ENCODE peak calls at places on chromosomes 1 and 21, in ten cellular contexts. One of them, this sample, is unnamed.

GRCh38 chr21:26795866-26796329 is 49.3 kb downstream of the ADAMTS1 start:
- DNase-seq in stimulated activated CD8-positive, alpha-beta memory T cell treated with anti-CD3 and anti-CD28 coated beads, Interleukin-4, amount 100 ng/mL, for 1 hour: no peak
- DNase-seq in HFFc6: peak; percentile 93
- DNase-seq in HL-60: no peak
- DNase-seq in skeletal muscle cell: peak; percentile 99
- DNase-seq in activated CD8-positive, alpha-beta memory T cell treated with anti-CD3 and anti-CD28 coated beads for 48 hours: no peak
- DNase-seq in T1000: peak; percentile 58
- DNase-seq in ovary: peak; percentile 96
- DNase-seq in lower leg skin: no peak
- DNase-seq in MV-4-11: no peak
- DNase-seq in this sample: peak; percentile 91

GRCh38 chr1:58768332-58768731 is 15.5 kb downstream of the JUN start:
- DNase-seq in lower leg skin: no peak
- DNase-seq in stimulated activated CD8-positive, alpha-beta memory T cell treated with anti-CD3 and anti-CD28 coated beads, Interleukin-4, amount 100 ng/mL, for 1 hour: no peak
- DNase-seq in MV-4-11: no peak
- DNase-seq in HL-60: no peak
- DNase-seq in T1000: no peak
- DNase-seq in ovary: no peak
- DNase-seq in activated CD8-positive, alpha-beta memory T cell treated with anti-CD3 and anti-CD28 coated beads for 48 hours: no peak
- DNase-seq in skeletal muscle cell: no peak
- DNase-seq in HFFc6: peak; percentile 22
- DNase-seq in this sample: no peak

GRCh38 chr1:66532798-66533783 is 862 bp upstream of the SGIP1 start:
- DNase-seq in skeletal muscle cell: peak; percentile 78
- DNase-seq in HL-60: no peak
- DNase-seq in activated CD8-positive, alpha-beta memory T cell treated with anti-CD3 and anti-CD28 coated beads for 48 hours: no peak
- DNase-seq in HFFc6: peak; percentile 72
- DNase-seq in ovary: peak; percentile 34
- DNase-seq in lower leg skin: no peak
- DNase-seq in stimulated activated CD8-positive, alpha-beta memory T cell treated with anti-CD3 and anti-CD28 coated beads, Interleukin-4, amount 100 ng/mL, for 1 hour: no peak
- DNase-seq in T1000: no peak
- DNase-seq in MV-4-11: no peak
- DNase-seq in this sample: no peak

GRCh38 chr1:165598676-165599059 is 32.4 kb upstream of the MGST3 start:
- DNase-seq in MV-4-11: no peak
- DNase-seq in HFFc6: no peak
- DNase-seq in lower leg skin: no peak
- DNase-seq in T1000: no peak
- DNase-seq in HL-60: no peak
- DNase-seq in stimulated activated CD8-positive, alpha-beta memory T cell treated with anti-CD3 and anti-CD28 coated beads, Interleukin-4, amount 100 ng/mL, for 1 hour: no peak
- DNase-seq in ovary: no peak
- DNase-seq in activated CD8-positive, alpha-beta memory T cell treated with anti-CD3 and anti-CD28 coated beads for 48 hours: no peak
- DNase-seq in skeletal muscle cell: no peak
- DNase-seq in this sample: no peak

GRCh38 chr1:53108646-53109580 is 33.5 kb downstream of the SLC1A7 start:
- DNase-seq in MV-4-11: no peak
- DNase-seq in stimulated activated CD8-positive, alpha-beta memory T cell treated with anti-CD3 and anti-CD28 coated beads, Interleukin-4, amount 100 ng/mL, for 1 hour: no peak
- DNase-seq in HL-60: no peak
- DNase-seq in lower leg skin: no peak
- DNase-seq in activated CD8-positive, alpha-beta memory T cell treated with anti-CD3 and anti-CD28 coated beads for 48 hours: no peak
- DNase-seq in ovary: no peak
- DNase-seq in skeletal muscle cell: no peak
- DNase-seq in HFFc6: peak; percentile 57
- DNase-seq in T1000: no peak
- DNase-seq in this sample: no peak

GRCh38 chr1:207097871-207098324 is 6.1 kb upstream of the C4BPA start:
- DNase-seq in lower leg skin: no peak
- DNase-seq in skeletal muscle cell: no peak
- DNase-seq in stimulated activated CD8-positive, alpha-beta memory T cell treated with anti-CD3 and anti-CD28 coated beads, Interleukin-4, amount 100 ng/mL, for 1 hour: no peak
- DNase-seq in HL-60: no peak
- DNase-seq in T1000: no peak
- DNase-seq in ovary: no peak
- DNase-seq in HFFc6: no peak
- DNase-seq in activated CD8-positive, alpha-beta memory T cell treated with anti-CD3 and anti-CD28 coated beads for 48 hours: peak; percentile 12
- DNase-seq in MV-4-11: no peak
- DNase-seq in this sample: peak; percentile 77

GRCh38 chr21:43639470-43640178 is 19.7 kb downstream of the HSF2BP start:
- DNase-seq in activated CD8-positive, alpha-beta memory T cell treated with anti-CD3 and anti-CD28 coated beads for 48 hours: no peak
- DNase-seq in stimulated activated CD8-positive, alpha-beta memory T cell treated with anti-CD3 and anti-CD28 coated beads, Interleukin-4, amount 100 ng/mL, for 1 hour: no peak
- DNase-seq in MV-4-11: peak; percentile 62
- DNase-seq in HL-60: peak; percentile 41
- DNase-seq in HFFc6: peak; percentile 45
- DNase-seq in lower leg skin: no peak
- DNase-seq in T1000: no peak
- DNase-seq in skeletal muscle cell: peak; percentile 67
- DNase-seq in ovary: no peak
- DNase-seq in this sample: peak; percentile 84

GRCh38 chr1:232292818-232293217 is 337.1 kb downstream of the SIPA1L2 start:
- DNase-seq in T1000: no peak
- DNase-seq in skeletal muscle cell: no peak
- DNase-seq in HFFc6: no peak
- DNase-seq in ovary: no peak
- DNase-seq in activated CD8-positive, alpha-beta memory T cell treated with anti-CD3 and anti-CD28 coated beads for 48 hours: no peak
- DNase-seq in stimulated activated CD8-positive, alpha-beta memory T cell treated with anti-CD3 and anti-CD28 coated beads, Interleukin-4, amount 100 ng/mL, for 1 hour: no peak
- DNase-seq in lower leg skin: peak; percentile 32
- DNase-seq in MV-4-11: no peak
- DNase-seq in HL-60: no peak
- DNase-seq in this sample: no peak

GRCh38 chr1:66446261-66447001 is 87.5 kb upstream of the SGIP1 start:
- DNase-seq in activated CD8-positive, alpha-beta memory T cell treated with anti-CD3 and anti-CD28 coated beads for 48 hours: no peak
- DNase-seq in skeletal muscle cell: peak; percentile 15
- DNase-seq in lower leg skin: peak; percentile 26
- DNase-seq in stimulated activated CD8-positive, alpha-beta memory T cell treated with anti-CD3 and anti-CD28 coated beads, Interleukin-4, amount 100 ng/mL, for 1 hour: no peak
- DNase-seq in T1000: peak; percentile 38
- DNase-seq in MV-4-11: peak; percentile 63
- DNase-seq in HFFc6: peak; percentile 71
- DNase-seq in HL-60: peak; percentile 47
- DNase-seq in ovary: no peak
- DNase-seq in this sample: no peak

GRCh38 chr1:180462099-180462498 is 40.3 kb downstream of the ACBD6 start:
- DNase-seq in T1000: no peak
- DNase-seq in stimulated activated CD8-positive, alpha-beta memory T cell treated with anti-CD3 and anti-CD28 coated beads, Interleukin-4, amount 100 ng/mL, for 1 hour: no peak
- DNase-seq in lower leg skin: no peak
- DNase-seq in skeletal muscle cell: no peak
- DNase-seq in HFFc6: peak; percentile 3
- DNase-seq in activated CD8-positive, alpha-beta memory T cell treated with anti-CD3 and anti-CD28 coated beads for 48 hours: no peak
- DNase-seq in HL-60: no peak
- DNase-seq in ovary: no peak
- DNase-seq in MV-4-11: no peak
- DNase-seq in this sample: no peak

GRCh38 chr1:176983786-176984185 is 180.7 kb downstream of the ASTN1 start:
- DNase-seq in T1000: no peak
- DNase-seq in MV-4-11: no peak
- DNase-seq in ovary: no peak
- DNase-seq in HL-60: no peak
- DNase-seq in activated CD8-positive, alpha-beta memory T cell treated with anti-CD3 and anti-CD28 coated beads for 48 hours: no peak
- DNase-seq in HFFc6: no peak
- DNase-seq in stimulated activated CD8-positive, alpha-beta memory T cell treated with anti-CD3 and anti-CD28 coated beads, Interleukin-4, amount 100 ng/mL, for 1 hour: no peak
- DNase-seq in skeletal muscle cell: no peak
- DNase-seq in lower leg skin: no peak
- DNase-seq in this sample: no peak

GRCh38 chr1:203296456-203297073 is 8.8 kb upstream of the BTG2 start:
- DNase-seq in activated CD8-positive, alpha-beta memory T cell treated with anti-CD3 and anti-CD28 coated beads for 48 hours: no peak
- DNase-seq in HFFc6: no peak
- DNase-seq in MV-4-11: no peak
- DNase-seq in skeletal muscle cell: no peak
- DNase-seq in stimulated activated CD8-positive, alpha-beta memory T cell treated with anti-CD3 and anti-CD28 coated beads, Interleukin-4, amount 100 ng/mL, for 1 hour: no peak
- DNase-seq in HL-60: no peak
- DNase-seq in ovary: peak; percentile 70
- DNase-seq in T1000: no peak
- DNase-seq in lower leg skin: no peak
- DNase-seq in this sample: no peak

GRCh38 chr1:204445860-204446412 is 34.3 kb upstream of the PPP1R15B start:
- DNase-seq in lower leg skin: no peak
- DNase-seq in MV-4-11: peak; percentile 33
- DNase-seq in HL-60: no peak
- DNase-seq in ovary: no peak
- DNase-seq in T1000: no peak
- DNase-seq in HFFc6: peak; percentile 20
- DNase-seq in activated CD8-positive, alpha-beta memory T cell treated with anti-CD3 and anti-CD28 coated beads for 48 hours: no peak
- DNase-seq in skeletal muscle cell: no peak
- DNase-seq in stimulated activated CD8-positive, alpha-beta memory T cell treated with anti-CD3 and anti-CD28 coated beads, Interleukin-4, amount 100 ng/mL, for 1 hour: no peak
- DNase-seq in this sample: peak; percentile 25

GRCh38 chr1:5232537-5232936 is 578.1 kb downstream of the AJAP1 start:
- DNase-seq in T1000: no peak
- DNase-seq in stimulated activated CD8-positive, alpha-beta memory T cell treated with anti-CD3 and anti-CD28 coated beads, Interleukin-4, amount 100 ng/mL, for 1 hour: no peak
- DNase-seq in HFFc6: no peak
- DNase-seq in lower leg skin: no peak
- DNase-seq in HL-60: no peak
- DNase-seq in ovary: no peak
- DNase-seq in MV-4-11: no peak
- DNase-seq in skeletal muscle cell: no peak
- DNase-seq in activated CD8-positive, alpha-beta memory T cell treated with anti-CD3 and anti-CD28 coated beads for 48 hours: no peak
- DNase-seq in this sample: no peak

GRCh38 chr1:7421471-7422075 is 349.5 kb upstream of the VAMP3 start:
- DNase-seq in ovary: peak; percentile 2
- DNase-seq in stimulated activated CD8-positive, alpha-beta memory T cell treated with anti-CD3 and anti-CD28 coated beads, Interleukin-4, amount 100 ng/mL, for 1 hour: no peak
- DNase-seq in MV-4-11: no peak
- DNase-seq in lower leg skin: no peak
- DNase-seq in skeletal muscle cell: no peak
- DNase-seq in HL-60: no peak
- DNase-seq in HFFc6: no peak
- DNase-seq in T1000: no peak
- DNase-seq in activated CD8-positive, alpha-beta memory T cell treated with anti-CD3 and anti-CD28 coated beads for 48 hours: no peak
- DNase-seq in this sample: no peak

GRCh38 chr21:36487641-36488307 is 7.9 kb upstream of the CLDN14 start:
- DNase-seq in ovary: no peak
- DNase-seq in MV-4-11: peak; percentile 45
- DNase-seq in stimulated activated CD8-positive, alpha-beta memory T cell treated with anti-CD3 and anti-CD28 coated beads, Interleukin-4, amount 100 ng/mL, for 1 hour: no peak
- DNase-seq in HFFc6: no peak
- DNase-seq in lower leg skin: no peak
- DNase-seq in T1000: no peak
- DNase-seq in activated CD8-positive, alpha-beta memory T cell treated with anti-CD3 and anti-CD28 coated beads for 48 hours: no peak
- DNase-seq in skeletal muscle cell: no peak
- DNase-seq in HL-60: no peak
- DNase-seq in this sample: no peak

GRCh38 chr1:207981976-207982375 is 71.1 kb upstream of the CD34 start:
- DNase-seq in HL-60: no peak
- DNase-seq in HFFc6: no peak
- DNase-seq in lower leg skin: no peak
- DNase-seq in ovary: no peak
- DNase-seq in MV-4-11: peak; percentile 7
- DNase-seq in activated CD8-positive, alpha-beta memory T cell treated with anti-CD3 and anti-CD28 coated beads for 48 hours: no peak
- DNase-seq in T1000: no peak
- DNase-seq in skeletal muscle cell: no peak
- DNase-seq in stimulated activated CD8-positive, alpha-beta memory T cell treated with anti-CD3 and anti-CD28 coated beads, Interleukin-4, amount 100 ng/mL, for 1 hour: no peak
- DNase-seq in this sample: no peak

GRCh38 chr21:26388731-26389231 is 184.3 kb downstream of the CYYR1 start:
- DNase-seq in MV-4-11: no peak
- DNase-seq in HL-60: no peak
- DNase-seq in stimulated activated CD8-positive, alpha-beta memory T cell treated with anti-CD3 and anti-CD28 coated beads, Interleukin-4, amount 100 ng/mL, for 1 hour: no peak
- DNase-seq in ovary: no peak
- DNase-seq in T1000: no peak
- DNase-seq in activated CD8-positive, alpha-beta memory T cell treated with anti-CD3 and anti-CD28 coated beads for 48 hours: no peak
- DNase-seq in lower leg skin: no peak
- DNase-seq in HFFc6: peak; percentile 66
- DNase-seq in skeletal muscle cell: peak; percentile 22
- DNase-seq in this sample: peak; percentile 61

GRCh38 chr21:33945652-33946270 is 30.2 kb upstream of the ATP5PO start:
- DNase-seq in activated CD8-positive, alpha-beta memory T cell treated with anti-CD3 and anti-CD28 coated beads for 48 hours: no peak
- DNase-seq in skeletal muscle cell: no peak
- DNase-seq in stimulated activated CD8-positive, alpha-beta memory T cell treated with anti-CD3 and anti-CD28 coated beads, Interleukin-4, amount 100 ng/mL, for 1 hour: no peak
- DNase-seq in T1000: no peak
- DNase-seq in HL-60: no peak
- DNase-seq in lower leg skin: no peak
- DNase-seq in MV-4-11: no peak
- DNase-seq in HFFc6: no peak
- DNase-seq in ovary: no peak
- DNase-seq in this sample: no peak

GRCh38 chr1:93330196-93330595 is 15.5 kb upstream of the DR1 start:
- DNase-seq in HFFc6: no peak
- DNase-seq in HL-60: no peak
- DNase-seq in activated CD8-positive, alpha-beta memory T cell treated with anti-CD3 and anti-CD28 coated beads for 48 hours: no peak
- DNase-seq in stimulated activated CD8-positive, alpha-beta memory T cell treated with anti-CD3 and anti-CD28 coated beads, Interleukin-4, amount 100 ng/mL, for 1 hour: no peak
- DNase-seq in ovary: no peak
- DNase-seq in skeletal muscle cell: no peak
- DNase-seq in MV-4-11: no peak
- DNase-seq in T1000: no peak
- DNase-seq in lower leg skin: no peak
- DNase-seq in this sample: no peak

GRCh38 chr21:42790520-42790919 is 88.8 kb downstream of the WDR4 start:
- DNase-seq in T1000: no peak
- DNase-seq in HL-60: no peak
- DNase-seq in stimulated activated CD8-positive, alpha-beta memory T cell treated with anti-CD3 and anti-CD28 coated beads, Interleukin-4, amount 100 ng/mL, for 1 hour: no peak
- DNase-seq in activated CD8-positive, alpha-beta memory T cell treated with anti-CD3 and anti-CD28 coated beads for 48 hours: no peak
- DNase-seq in lower leg skin: no peak
- DNase-seq in HFFc6: no peak
- DNase-seq in MV-4-11: no peak
- DNase-seq in skeletal muscle cell: no peak
- DNase-seq in ovary: no peak
- DNase-seq in this sample: no peak

GRCh38 chr1:38804062-38804886 is 55.3 kb downstream of the RRAGC start:
- DNase-seq in lower leg skin: no peak
- DNase-seq in skeletal muscle cell: no peak
- DNase-seq in HL-60: no peak
- DNase-seq in T1000: no peak
- DNase-seq in stimulated activated CD8-positive, alpha-beta memory T cell treated with anti-CD3 and anti-CD28 coated beads, Interleukin-4, amount 100 ng/mL, for 1 hour: no peak
- DNase-seq in ovary: no peak
- DNase-seq in HFFc6: no peak
- DNase-seq in MV-4-11: no peak
- DNase-seq in activated CD8-positive, alpha-beta memory T cell treated with anti-CD3 and anti-CD28 coated beads for 48 hours: no peak
- DNase-seq in this sample: no peak

GRCh38 chr1:204438628-204439027 is 27.0 kb upstream of the PPP1R15B start:
- DNase-seq in activated CD8-positive, alpha-beta memory T cell treated with anti-CD3 and anti-CD28 coated beads for 48 hours: no peak
- DNase-seq in ovary: no peak
- DNase-seq in T1000: peak; percentile 77
- DNase-seq in stimulated activated CD8-positive, alpha-beta memory T cell treated with anti-CD3 and anti-CD28 coated beads, Interleukin-4, amount 100 ng/mL, for 1 hour: no peak
- DNase-seq in MV-4-11: no peak
- DNase-seq in skeletal muscle cell: peak; percentile 97
- DNase-seq in lower leg skin: peak; percentile 77
- DNase-seq in HL-60: no peak
- DNase-seq in HFFc6: peak; percentile 98
- DNase-seq in this sample: peak; percentile 100

GRCh38 chr1:100539836-100540536 is 2.0 kb downstream of the GPR88 start:
- DNase-seq in activated CD8-positive, alpha-beta memory T cell treated with anti-CD3 and anti-CD28 coated beads for 48 hours: no peak
- DNase-seq in T1000: no peak
- DNase-seq in ovary: no peak
- DNase-seq in lower leg skin: no peak
- DNase-seq in skeletal muscle cell: no peak
- DNase-seq in HFFc6: no peak
- DNase-seq in HL-60: no peak
- DNase-seq in stimulated activated CD8-positive, alpha-beta memory T cell treated with anti-CD3 and anti-CD28 coated beads, Interleukin-4, amount 100 ng/mL, for 1 hour: no peak
- DNase-seq in MV-4-11: no peak
- DNase-seq in this sample: no peak

GRCh38 chr1:87956072-87956471 is 627.4 kb downstream of the LMO4 start:
- DNase-seq in HFFc6: peak; percentile 97
- DNase-seq in skeletal muscle cell: peak; percentile 97
- DNase-seq in activated CD8-positive, alpha-beta memory T cell treated with anti-CD3 and anti-CD28 coated beads for 48 hours: no peak
- DNase-seq in MV-4-11: no peak
- DNase-seq in ovary: no peak
- DNase-seq in T1000: peak; percentile 88
- DNase-seq in HL-60: no peak
- DNase-seq in lower leg skin: no peak
- DNase-seq in stimulated activated CD8-positive, alpha-beta memory T cell treated with anti-CD3 and anti-CD28 coated beads, Interleukin-4, amount 100 ng/mL, for 1 hour: no peak
- DNase-seq in this sample: peak; percentile 99

GRCh38 chr1:76354236-76354635 is 279.7 kb downstream of the ST6GALNAC3 start:
- DNase-seq in skeletal muscle cell: no peak
- DNase-seq in ovary: no peak
- DNase-seq in stimulated activated CD8-positive, alpha-beta memory T cell treated with anti-CD3 and anti-CD28 coated beads, Interleukin-4, amount 100 ng/mL, for 1 hour: no peak
- DNase-seq in HFFc6: no peak
- DNase-seq in activated CD8-positive, alpha-beta memory T cell treated with anti-CD3 and anti-CD28 coated beads for 48 hours: no peak
- DNase-seq in HL-60: no peak
- DNase-seq in MV-4-11: no peak
- DNase-seq in lower leg skin: no peak
- DNase-seq in T1000: no peak
- DNase-seq in this sample: no peak

GRCh38 chr1:245957446-245957845 is 549.6 kb downstream of the SMYD3 start:
- DNase-seq in skeletal muscle cell: no peak
- DNase-seq in stimulated activated CD8-positive, alpha-beta memory T cell treated with anti-CD3 and anti-CD28 coated beads, Interleukin-4, amount 100 ng/mL, for 1 hour: no peak
- DNase-seq in activated CD8-positive, alpha-beta memory T cell treated with anti-CD3 and anti-CD28 coated beads for 48 hours: no peak
- DNase-seq in HFFc6: no peak
- DNase-seq in T1000: no peak
- DNase-seq in ovary: no peak
- DNase-seq in lower leg skin: no peak
- DNase-seq in HL-60: no peak
- DNase-seq in MV-4-11: no peak
- DNase-seq in this sample: no peak

GRCh38 chr1:222798111-222798510 is 16.7 kb upstream of the DISP1 start:
- DNase-seq in ovary: no peak
- DNase-seq in HFFc6: peak; percentile 37
- DNase-seq in MV-4-11: no peak
- DNase-seq in activated CD8-positive, alpha-beta memory T cell treated with anti-CD3 and anti-CD28 coated beads for 48 hours: no peak
- DNase-seq in stimulated activated CD8-positive, alpha-beta memory T cell treated with anti-CD3 and anti-CD28 coated beads, Interleukin-4, amount 100 ng/mL, for 1 hour: no peak
- DNase-seq in T1000: no peak
- DNase-seq in HL-60: no peak
- DNase-seq in skeletal muscle cell: no peak
- DNase-seq in lower leg skin: no peak
- DNase-seq in this sample: peak; percentile 10